ENCODE peak calls at places on chromosomes 5 and 9, in five cellular contexts. S is HS-5, E is ACHN, Y is SHP77, I is NCI-H82. U is an unnamed sample.

GRCh38 chr9:2992427-2992826 is 148.5 kb upstream of the PUM3 start:
- DNase-seq in Y (no peak), I (no peak), E (no peak), S (no peak), U (no peak)

GRCh38 chr5:168916266-168916665 is 337.1 kb upstream of the PANK3 start:
- DNase-seq in E (no peak), S (no peak), I (peak), Y (no peak), U (no peak)

GRCh38 chr5:34789021-34789531 is 49.9 kb upstream of the TTC23L start:
- DNase-seq in I (peak), E (no peak), Y (no peak), S (peak), U (no peak)

GRCh38 chr9:136773386-136774044 is 9.2 kb upstream of the LCN15 start:
- DNase-seq in E (no peak), S (no peak), Y (no peak), I (peak), U (peak)

GRCh38 chr5:54180616-54181015 is 129.8 kb downstream of the ARL15 start:
- DNase-seq in S (no peak), I (no peak), E (no peak), Y (no peak), U (no peak)

GRCh38 chr9:5832093-5832542 is 799 bp downstream of the ERMP1 start:
- DNase-seq in E (no peak), Y (no peak), I (peak), S (no peak), U (no peak)

GRCh38 chr5:115296130-115296997 is at the start of gene CCDC112:
- DNase-seq in E (peak), Y (peak), I (peak), S (peak), U (peak)

GRCh38 chr9:33374634-33375237 is 27.6 kb downstream of the AQP7 start:
- DNase-seq in E (peak), Y (peak), S (peak), I (peak), U (peak)

GRCh38 chr5:139294372-139295165 is 1.0 kb downstream of the MATR3 start:
- DNase-seq in Y (peak), S (peak), E (peak), I (peak), U (peak)

GRCh38 chr9:591292-591691 is 250.2 kb upstream of the DMRT1 start:
- DNase-seq in I (no peak), Y (no peak), S (no peak), E (no peak), U (no peak)

GRCh38 chr5:1510631-1511030 is 13.1 kb downstream of the LPCAT1 start:
- DNase-seq in S (no peak), E (no peak), I (no peak), Y (no peak), U (peak)

GRCh38 chr5:162657076-162657475 is 589.5 kb downstream of the GABRG2 start:
- DNase-seq in I (no peak), E (no peak), S (no peak), Y (no peak), U (no peak)

GRCh38 chr5:53779541-53779981 is 219.1 kb downstream of the NDUFS4 start:
- DNase-seq in E (no peak), Y (no peak), S (peak), I (no peak), U (no peak)

GRCh38 chr5:169412858-169413257 is 111.9 kb upstream of the SLIT3 start:
- DNase-seq in Y (no peak), E (no peak), S (no peak), I (no peak), U (no peak)

GRCh38 chr9:22227986-22228385 is 218.6 kb upstream of the DMRTA1 start:
- DNase-seq in S (no peak), E (no peak), I (no peak), Y (no peak), U (no peak)

GRCh38 chr5:82375488-82376294 is 97.5 kb upstream of the RPS23 start:
- DNase-seq in Y (peak), S (no peak), I (no peak), E (no peak), U (no peak)

GRCh38 chr9:96148634-96149138 is 153.3 kb downstream of the HSD17B3 start:
- DNase-seq in Y (no peak), I (no peak), E (no peak), S (no peak), U (no peak)

U was measured in D341Med.